ENCODE peak calls at places on chromosomes 1 and 21, in six cellular contexts. R is IMR-90, T is fibroblast of lung, A is H1, I is K562, N is mesenchymal stem cell. B is an unnamed sample.

GRCh38 chr1:100597069-100597741 is 59.3 kb downstream of the GPR88 start:
- DNase-seq in R (peak), T (peak), A (no peak), I (no peak), N (peak), B (no peak)

GRCh38 chr1:54500030-54500389 is 48.0 kb upstream of the ACOT11 start:
- DNase-seq in R (no peak), T (no peak), A (no peak), I (no peak), N (no peak), B (peak)

GRCh38 chr1:33943978-33944377 is 80.1 kb downstream of the HMGB4 start:
- DNase-seq in R (peak), T (peak), A (no peak), I (no peak), N (peak), B (no peak)

GRCh38 chr1:27292111-27292510 is 29.9 kb upstream of the TMEM222 start:
- DNase-seq in R (peak), T (peak), A (no peak), I (no peak), N (peak), B (no peak)

GRCh38 chr21:32477424-32477745 is 64.9 kb downstream of the EVA1C start:
- DNase-seq in R (no peak), T (no peak), A (no peak), I (no peak), N (no peak), B (no peak)

GRCh38 chr1:55716610-55717009 is 501.4 kb upstream of the USP24 start:
- DNase-seq in R (peak), T (peak), A (no peak), I (no peak), N (peak), B (no peak)

GRCh38 chr1:59697138-59697811 is 117.5 kb upstream of the HOOK1 start:
- DNase-seq in R (no peak), T (no peak), A (no peak), I (no peak), N (no peak), B (no peak)

GRCh38 chr1:185440877-185441276 is 123.8 kb upstream of the IVNS1ABP start:
- DNase-seq in R (no peak), T (peak), A (no peak), I (no peak), N (peak), B (no peak)

GRCh38 chr1:229148041-229148671 is 122.8 kb upstream of the RAB4A start:
- DNase-seq in R (no peak), T (peak), A (peak), I (peak), N (peak), B (no peak)

GRCh38 chr21:33434770-33435360 is 31.7 kb downstream of the IFNGR2 start:
- DNase-seq in R (peak), T (peak), A (no peak), I (no peak), N (peak), B (no peak)

GRCh38 chr21:35664683-35665082 is 395.6 kb downstream of the SETD4 start:
- DNase-seq in R (peak), T (peak), A (no peak), I (no peak), N (no peak), B (no peak)

GRCh38 chr1:94737124-94737998 is 82.8 kb upstream of the SLC44A3 start:
- DNase-seq in R (peak), T (peak), A (no peak), I (no peak), N (peak), B (no peak)

GRCh38 chr1:99334991-99335390 is 70.7 kb downstream of the PLPPR4 start:
- DNase-seq in R (no peak), T (no peak), A (no peak), I (no peak), N (no peak), B (no peak)

GRCh38 chr1:239929317-239929716 is 162.4 kb upstream of the FMN2 start:
- DNase-seq in R (no peak), T (no peak), A (no peak), I (no peak), N (no peak), B (no peak)
- H2AFZ ChIP-seq in R (no peak), T (no peak), A (no peak), I (no peak), N (no peak), B (no peak)

DNA sequence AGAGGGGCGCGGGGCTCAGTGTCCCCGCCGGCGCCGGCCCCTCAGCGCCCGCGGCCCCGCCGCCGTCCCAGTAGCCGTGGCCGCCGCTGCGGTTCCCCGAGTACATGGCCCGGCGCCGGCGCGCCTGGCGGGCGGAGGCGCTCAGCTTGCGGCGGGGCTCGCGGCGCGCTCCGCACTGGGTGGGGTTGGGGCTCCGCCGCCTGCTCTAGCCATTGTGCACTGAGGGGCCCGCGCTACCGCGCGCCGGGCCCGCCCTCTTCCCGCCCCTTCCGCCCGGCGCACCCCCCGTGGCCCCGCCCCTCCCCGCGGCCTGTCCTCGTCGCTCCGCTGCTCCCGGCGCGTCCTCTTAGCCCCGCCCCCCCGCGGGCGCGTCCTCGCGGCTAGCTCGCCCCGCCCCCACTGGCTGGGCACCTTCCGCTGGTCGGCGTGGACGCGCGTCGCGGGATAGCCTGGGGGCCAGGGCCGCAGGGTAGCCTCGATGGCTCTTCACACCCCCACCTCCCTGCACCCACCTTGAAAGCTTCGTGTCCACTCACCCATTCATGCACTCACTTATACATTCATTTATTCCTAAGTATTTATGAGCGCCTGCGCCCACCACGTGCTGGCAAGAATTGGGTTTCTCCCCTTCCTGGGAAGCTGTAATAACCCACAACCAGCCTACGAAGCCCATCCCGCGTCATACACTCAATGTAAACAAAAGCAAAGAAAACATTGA is at the start of the genes CHML and OPN3:
- DNase-seq in R (peak), T (peak), A (peak), I (peak), N (peak), B (peak)
- H2AFZ ChIP-seq in R (peak), T (peak), A (peak), I (peak), N (peak), B (peak)

GRCh38 chr1:201918343-201918742 is 28.0 kb downstream of the LMOD1 start:
- DNase-seq in R (no peak), T (no peak), A (no peak), I (no peak), N (no peak), B (no peak)

GRCh38 chr1:201914456-201915235 is 25.9 kb downstream of the SHISA4 start:
- DNase-seq in R (peak), T (peak), A (no peak), I (no peak), N (no peak), B (no peak)

GRCh38 chr1:201912832-201913231 is 24.1 kb downstream of the SHISA4 start:
- DNase-seq in R (peak), T (peak), A (no peak), I (no peak), N (peak), B (no peak)

GRCh38 chr1:201917362-201918033 is 28.8 kb downstream of the SHISA4 start:
- DNase-seq in R (peak), T (peak), A (no peak), I (peak), N (peak), B (no peak)

GRCh38 chr1:201916649-201917249 is 28.1 kb downstream of the SHISA4 start:
- DNase-seq in R (peak), T (peak), A (no peak), I (peak), N (peak), B (no peak)
- H2AFZ ChIP-seq in R (peak), T (no peak), A (no peak), I (peak), N (no peak), B (no peak)

DNA sequence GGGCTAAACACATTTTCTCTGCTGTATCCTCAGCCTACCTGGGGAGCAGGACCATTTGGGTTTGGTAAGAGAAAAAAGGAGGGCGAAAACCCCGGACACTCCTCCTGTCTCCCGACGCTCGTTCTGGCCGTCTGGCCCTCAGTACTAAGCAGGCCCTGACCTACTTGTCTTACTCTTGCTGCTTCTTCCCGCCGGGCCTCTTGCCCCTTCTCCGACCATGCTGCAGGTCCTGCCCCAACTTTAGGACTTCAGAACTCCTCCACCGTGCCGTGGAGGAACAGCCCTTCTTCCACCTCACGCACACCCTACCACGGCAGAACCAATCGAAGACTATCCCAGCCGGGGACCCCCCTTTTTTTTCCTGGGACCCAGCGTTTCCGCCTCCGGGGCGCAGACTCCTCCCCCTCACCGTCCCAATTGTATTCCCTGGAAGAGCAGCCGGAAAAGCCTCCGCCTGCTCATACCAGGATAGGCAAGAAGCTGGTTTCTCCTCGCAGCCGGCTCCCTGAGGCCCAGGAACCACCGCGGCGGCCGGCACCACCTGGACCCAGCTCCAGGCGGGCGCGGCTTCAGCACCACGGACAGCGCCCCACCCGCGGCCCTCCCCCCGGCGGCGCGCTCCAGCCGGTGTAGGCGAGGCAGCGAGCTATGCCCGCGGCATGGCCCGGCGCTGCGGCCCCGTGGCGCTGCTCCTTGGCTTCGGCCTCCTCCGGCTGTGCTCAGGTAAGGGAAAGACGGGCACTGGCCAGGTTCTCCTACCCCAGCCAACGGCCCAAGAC is at the start of gene CHRNB2:
- DNase-seq in R (no peak), T (peak), A (peak), I (peak), N (peak), B (peak)
- H2AFZ ChIP-seq in R (peak), T (no peak), A (peak), I (no peak), N (no peak), B (no peak)

GRCh38 chr1:241842565-241842964 is 5.4 kb upstream of the EXO1 start:
- DNase-seq in R (peak), T (peak), A (no peak), I (no peak), N (peak), B (peak)
- H2AFZ ChIP-seq in R (peak), T (peak), A (no peak), I (peak), N (no peak), B (no peak)